ENCODE peak calls at places on chromosomes 16 and 17, in seven cellular contexts. U is AG08395, M is prostate gland, V is SJCRH30, H is heart left ventricle, E is psoas muscle, Z is NCI-H2029 treated with DMSO at 0.1 percent for 48 hours. L is an unnamed sample.

GRCh38 chr16:15770512-15770911 is 86.3 kb downstream of the MYH11 start:
- DNase-seq in U (peak), Z (no peak), E (no peak), M (no peak), H (no peak), V (no peak), L (no peak)

GRCh38 chr16:59634951-59635350 is 900.8 kb upstream of the GOT2 start:
- DNase-seq in Z (no peak), M (no peak), U (no peak), E (no peak), V (no peak), H (no peak), L (no peak)

GRCh38 chr17:81234940-81235821 is 3.7 kb downstream of the TEPSIN start:
- DNase-seq in U (no peak), V (no peak), H (no peak), Z (no peak), E (peak), M (no peak), L (no peak)

GRCh38 chr16:58490100-58490499 is 9.8 kb upstream of the NDRG4 start:
- DNase-seq in U (no peak), Z (no peak), M (no peak), E (no peak), H (no peak), V (no peak), L (no peak)

GRCh38 chr17:40323731-40324650 is 15.0 kb downstream of the RARA start:
- DNase-seq in Z (no peak), U (peak), V (no peak), H (peak), E (peak), M (no peak), L (peak)

GRCh38 chr17:67628580-67629013 is 89.1 kb upstream of the NOL11 start:
- DNase-seq in U (no peak), Z (no peak), M (no peak), E (no peak), V (no peak), H (peak), L (no peak)

GRCh38 chr17:48626470-48627241 is 498 bp upstream of the HOXB9 start:
- DNase-seq in M (no peak), U (peak), H (no peak), E (no peak), Z (no peak), V (peak), L (no peak)

GRCh38 chr17:42010898-42011516 is 6.2 kb downstream of the DNAJC7 start:
- DNase-seq in Z (no peak), V (no peak), U (peak), H (no peak), M (no peak), E (no peak), L (no peak)

GRCh38 chr16:86634290-86634689 is 55.9 kb downstream of the FOXL1 start:
- DNase-seq in V (peak), U (peak), M (no peak), E (no peak), Z (no peak), H (no peak), L (peak)

GRCh38 chr17:10130263-10130662 is 68.1 kb downstream of the GAS7 start:
- DNase-seq in Z (no peak), H (no peak), E (no peak), U (no peak), M (no peak), V (no peak), L (no peak)

GRCh38 chr16:5616841-5617240 is 519.2 kb upstream of the EEF2KMT start:
- DNase-seq in Z (no peak), E (no peak), U (no peak), M (no peak), H (no peak), V (no peak), L (no peak)

GRCh38 chr16:1871974-1872635 is at the start of gene MEIOB:
- DNase-seq in H (no peak), U (peak), E (peak), V (no peak), M (no peak), Z (no peak), L (peak)

GRCh38 chr16:26070595-26071170 is 378.9 kb downstream of the HS3ST4 start:
- DNase-seq in M (no peak), H (no peak), Z (no peak), V (no peak), E (no peak), U (no peak), L (no peak)

GRCh38 chr17:38439436-38439835 is 11.2 kb downstream of the ARHGAP23 start:
- DNase-seq in H (no peak), V (no peak), M (no peak), E (no peak), U (no peak), Z (no peak), L (no peak)